ENCODE peak calls at places on chromosomes 3 and 15, in nine cellular contexts. One of them, this sample, is unnamed.

GRCh38 chr3:168459229-168459784 is 363.6 kb upstream of the GOLIM4 start:
- DNase-seq in lower lobe of right lung: no peak
- DNase-seq in stimulated activated naive CD4-positive, alpha-beta T cell treated with Interleukin-2 at 50 U/mL for 16 hours: no peak
- DNase-seq in tibial nerve: no peak
- DNase-seq in WTC11: no peak
- DNase-seq in esophagus muscularis mucosa: no peak
- DNase-seq in psoas muscle: no peak
- DNase-seq in NCI-H1417: peak; percentile 24
- DNase-seq in keratinocyte: no peak
- DNase-seq in this sample: no peak

GRCh38 chr3:87900061-87900460 is 158.7 kb downstream of the CGGBP1 start:
- DNase-seq in NCI-H1417: no peak
- DNase-seq in psoas muscle: no peak
- DNase-seq in keratinocyte: no peak
- DNase-seq in lower lobe of right lung: no peak
- DNase-seq in tibial nerve: no peak
- DNase-seq in stimulated activated naive CD4-positive, alpha-beta T cell treated with Interleukin-2 at 50 U/mL for 16 hours: no peak
- DNase-seq in WTC11: no peak
- DNase-seq in esophagus muscularis mucosa: no peak
- DNase-seq in this sample: no peak

GRCh38 chr3:154852515-154852914 is 227.6 kb upstream of the MME start:
- DNase-seq in tibial nerve: no peak
- DNase-seq in esophagus muscularis mucosa: no peak
- DNase-seq in WTC11: no peak
- DNase-seq in lower lobe of right lung: no peak
- DNase-seq in stimulated activated naive CD4-positive, alpha-beta T cell treated with Interleukin-2 at 50 U/mL for 16 hours: no peak
- DNase-seq in psoas muscle: no peak
- DNase-seq in NCI-H1417: no peak
- DNase-seq in keratinocyte: no peak
- DNase-seq in this sample: no peak

GRCh38 chr3:180018588-180018987 is 18.1 kb downstream of the PEX5L start:
- DNase-seq in lower lobe of right lung: no peak
- DNase-seq in psoas muscle: no peak
- DNase-seq in stimulated activated naive CD4-positive, alpha-beta T cell treated with Interleukin-2 at 50 U/mL for 16 hours: no peak
- DNase-seq in WTC11: no peak
- DNase-seq in NCI-H1417: no peak
- DNase-seq in esophagus muscularis mucosa: no peak
- DNase-seq in tibial nerve: no peak
- DNase-seq in keratinocyte: no peak
- DNase-seq in this sample: peak; percentile 13

GRCh38 chr15:80105193-80105984 is 45.9 kb downstream of the ZFAND6 start:
- DNase-seq in tibial nerve: no peak
- DNase-seq in keratinocyte: peak; percentile 36
- DNase-seq in stimulated activated naive CD4-positive, alpha-beta T cell treated with Interleukin-2 at 50 U/mL for 16 hours: no peak
- DNase-seq in psoas muscle: no peak
- DNase-seq in lower lobe of right lung: no peak
- DNase-seq in NCI-H1417: no peak
- DNase-seq in WTC11: no peak
- DNase-seq in esophagus muscularis mucosa: no peak
- DNase-seq in this sample: no peak

GRCh38 chr3:59558906-59559720 is 509.3 kb upstream of the CFAP20DC start:
- DNase-seq in psoas muscle: no peak
- DNase-seq in esophagus muscularis mucosa: peak; percentile 53
- DNase-seq in tibial nerve: no peak
- DNase-seq in stimulated activated naive CD4-positive, alpha-beta T cell treated with Interleukin-2 at 50 U/mL for 16 hours: no peak
- DNase-seq in NCI-H1417: peak; percentile 57
- DNase-seq in WTC11: no peak
- DNase-seq in keratinocyte: no peak
- DNase-seq in lower lobe of right lung: no peak
- DNase-seq in this sample: peak; percentile 77

GRCh38 chr15:67819636-67820035 is 5.7 kb upstream of the SKOR1 start:
- DNase-seq in esophagus muscularis mucosa: no peak
- DNase-seq in NCI-H1417: no peak
- DNase-seq in keratinocyte: no peak
- DNase-seq in psoas muscle: no peak
- DNase-seq in WTC11: no peak
- DNase-seq in lower lobe of right lung: no peak
- DNase-seq in stimulated activated naive CD4-positive, alpha-beta T cell treated with Interleukin-2 at 50 U/mL for 16 hours: no peak
- DNase-seq in tibial nerve: no peak
- DNase-seq in this sample: no peak

GRCh38 chr3:38002291-38002876 is 11.8 kb downstream of the VILL start:
- DNase-seq in lower lobe of right lung: no peak
- DNase-seq in tibial nerve: no peak
- DNase-seq in WTC11: peak; percentile 3
- DNase-seq in keratinocyte: no peak
- DNase-seq in NCI-H1417: no peak
- DNase-seq in stimulated activated naive CD4-positive, alpha-beta T cell treated with Interleukin-2 at 50 U/mL for 16 hours: no peak
- DNase-seq in psoas muscle: no peak
- DNase-seq in esophagus muscularis mucosa: no peak
- DNase-seq in this sample: no peak

GRCh38 chr3:32290619-32291018 is 52.1 kb downstream of the CMTM8 start:
- DNase-seq in esophagus muscularis mucosa: no peak
- DNase-seq in keratinocyte: no peak
- DNase-seq in lower lobe of right lung: no peak
- DNase-seq in WTC11: no peak
- DNase-seq in stimulated activated naive CD4-positive, alpha-beta T cell treated with Interleukin-2 at 50 U/mL for 16 hours: no peak
- DNase-seq in tibial nerve: no peak
- DNase-seq in psoas muscle: no peak
- DNase-seq in NCI-H1417: peak; percentile 34
- DNase-seq in this sample: no peak

GRCh38 chr15:65752151-65752700 is 39.9 kb downstream of the DENND4A start:
- DNase-seq in stimulated activated naive CD4-positive, alpha-beta T cell treated with Interleukin-2 at 50 U/mL for 16 hours: no peak
- DNase-seq in esophagus muscularis mucosa: no peak
- DNase-seq in tibial nerve: no peak
- DNase-seq in keratinocyte: no peak
- DNase-seq in psoas muscle: no peak
- DNase-seq in WTC11: no peak
- DNase-seq in NCI-H1417: no peak
- DNase-seq in lower lobe of right lung: no peak
- DNase-seq in this sample: no peak

GRCh38 chr3:116586285-116586944 is 123.2 kb upstream of the TUSC7 start:
- DNase-seq in psoas muscle: no peak
- DNase-seq in lower lobe of right lung: no peak
- DNase-seq in stimulated activated naive CD4-positive, alpha-beta T cell treated with Interleukin-2 at 50 U/mL for 16 hours: no peak
- DNase-seq in tibial nerve: no peak
- DNase-seq in esophagus muscularis mucosa: no peak
- DNase-seq in keratinocyte: no peak
- DNase-seq in NCI-H1417: no peak
- DNase-seq in WTC11: no peak
- DNase-seq in this sample: no peak

GRCh38 chr3:53046171-53047170 is 598 bp upstream of the SFMBT1 start:
- DNase-seq in stimulated activated naive CD4-positive, alpha-beta T cell treated with Interleukin-2 at 50 U/mL for 16 hours: peak; percentile 57
- DNase-seq in WTC11: peak; percentile 82
- DNase-seq in NCI-H1417: peak; percentile 62
- DNase-seq in tibial nerve: peak; percentile 20
- DNase-seq in psoas muscle: peak; percentile 81
- DNase-seq in lower lobe of right lung: peak; percentile 73
- DNase-seq in esophagus muscularis mucosa: peak; percentile 94
- DNase-seq in keratinocyte: no peak
- DNase-seq in this sample: no peak

GRCh38 chr3:175672119-175672689 is 813.1 kb downstream of the NAALADL2 start:
- DNase-seq in psoas muscle: no peak
- DNase-seq in keratinocyte: no peak
- DNase-seq in NCI-H1417: no peak
- DNase-seq in stimulated activated naive CD4-positive, alpha-beta T cell treated with Interleukin-2 at 50 U/mL for 16 hours: no peak
- DNase-seq in tibial nerve: no peak
- DNase-seq in esophagus muscularis mucosa: no peak
- DNase-seq in lower lobe of right lung: no peak
- DNase-seq in WTC11: no peak
- DNase-seq in this sample: no peak

GRCh38 chr3:49662021-49662420 is 12.1 kb upstream of the APEH start:
- DNase-seq in stimulated activated naive CD4-positive, alpha-beta T cell treated with Interleukin-2 at 50 U/mL for 16 hours: no peak
- DNase-seq in WTC11: no peak
- DNase-seq in keratinocyte: no peak
- DNase-seq in lower lobe of right lung: no peak
- DNase-seq in NCI-H1417: no peak
- DNase-seq in tibial nerve: no peak
- DNase-seq in psoas muscle: no peak
- DNase-seq in esophagus muscularis mucosa: no peak
- DNase-seq in this sample: no peak

GRCh38 chr3:195302436-195302835 is 31.5 kb upstream of the XXYLT1 start:
- DNase-seq in tibial nerve: no peak
- DNase-seq in keratinocyte: no peak
- DNase-seq in lower lobe of right lung: no peak
- DNase-seq in stimulated activated naive CD4-positive, alpha-beta T cell treated with Interleukin-2 at 50 U/mL for 16 hours: no peak
- DNase-seq in NCI-H1417: no peak
- DNase-seq in esophagus muscularis mucosa: no peak
- DNase-seq in WTC11: no peak
- DNase-seq in psoas muscle: no peak
- DNase-seq in this sample: no peak

GRCh38 chr3:13881536-13882410 is 1.9 kb upstream of the WNT7A start:
- DNase-seq in psoas muscle: no peak
- DNase-seq in WTC11: no peak
- DNase-seq in tibial nerve: no peak
- DNase-seq in stimulated activated naive CD4-positive, alpha-beta T cell treated with Interleukin-2 at 50 U/mL for 16 hours: no peak
- DNase-seq in NCI-H1417: no peak
- DNase-seq in esophagus muscularis mucosa: no peak
- DNase-seq in lower lobe of right lung: no peak
- DNase-seq in keratinocyte: no peak
- DNase-seq in this sample: no peak

GRCh38 chr15:77574521-77575202 is 58.0 kb downstream of the LINGO1 start:
- DNase-seq in tibial nerve: no peak
- DNase-seq in keratinocyte: no peak
- DNase-seq in WTC11: no peak
- DNase-seq in esophagus muscularis mucosa: no peak
- DNase-seq in lower lobe of right lung: no peak
- DNase-seq in stimulated activated naive CD4-positive, alpha-beta T cell treated with Interleukin-2 at 50 U/mL for 16 hours: no peak
- DNase-seq in NCI-H1417: no peak
- DNase-seq in psoas muscle: no peak
- DNase-seq in this sample: no peak

GRCh38 chr3:120550546-120550945 is 45.6 kb upstream of the NDUFB4 start:
- DNase-seq in keratinocyte: no peak
- DNase-seq in esophagus muscularis mucosa: no peak
- DNase-seq in NCI-H1417: no peak
- DNase-seq in lower lobe of right lung: no peak
- DNase-seq in psoas muscle: no peak
- DNase-seq in tibial nerve: no peak
- DNase-seq in WTC11: no peak
- DNase-seq in stimulated activated naive CD4-positive, alpha-beta T cell treated with Interleukin-2 at 50 U/mL for 16 hours: no peak
- DNase-seq in this sample: no peak

GRCh38 chr3:54853573-54854404 is 74.1 kb downstream of the LRTM1 start:
- DNase-seq in stimulated activated naive CD4-positive, alpha-beta T cell treated with Interleukin-2 at 50 U/mL for 16 hours: no peak
- DNase-seq in keratinocyte: no peak
- DNase-seq in psoas muscle: peak; percentile 89
- DNase-seq in tibial nerve: peak; percentile 69
- DNase-seq in WTC11: peak; percentile 89
- DNase-seq in lower lobe of right lung: peak; percentile 74
- DNase-seq in NCI-H1417: peak; percentile 78
- DNase-seq in esophagus muscularis mucosa: peak; percentile 94
- DNase-seq in this sample: peak; percentile 73

GRCh38 chr3:112376996-112377395 is 44.0 kb downstream of the CD200 start:
- DNase-seq in WTC11: no peak
- DNase-seq in NCI-H1417: no peak
- DNase-seq in tibial nerve: no peak
- DNase-seq in keratinocyte: peak; percentile 30
- DNase-seq in stimulated activated naive CD4-positive, alpha-beta T cell treated with Interleukin-2 at 50 U/mL for 16 hours: no peak
- DNase-seq in psoas muscle: no peak
- DNase-seq in esophagus muscularis mucosa: no peak
- DNase-seq in lower lobe of right lung: no peak
- DNase-seq in this sample: no peak

GRCh38 chr15:79769933-79770332 is 126.9 kb downstream of the MTHFS start:
- DNase-seq in esophagus muscularis mucosa: no peak
- DNase-seq in psoas muscle: no peak
- DNase-seq in lower lobe of right lung: no peak
- DNase-seq in NCI-H1417: no peak
- DNase-seq in stimulated activated naive CD4-positive, alpha-beta T cell treated with Interleukin-2 at 50 U/mL for 16 hours: no peak
- DNase-seq in tibial nerve: no peak
- DNase-seq in WTC11: no peak
- DNase-seq in keratinocyte: no peak
- DNase-seq in this sample: no peak